ENCODE peak calls at places on chromosomes 1 and 21, in ten cellular contexts. X, O, M, K, B, L, T, Y, F and W are unnamed samples.

GRCh38 chr1:236395780-236396664 is 1.9 kb downstream of the EDARADD start:
- DNase-seq in B (peak; percentile 47), M (no peak), Y (no peak), O (peak; percentile 13), F (no peak), T (no peak), K (peak; percentile 11), X (no peak), L (peak; percentile 25), W (no peak)

GRCh38 chr1:95701450-95702173 is 467.6 kb downstream of the RWDD3 start:
- DNase-seq in F (no peak), T (peak; percentile 29), B (no peak), K (no peak), L (no peak), Y (no peak), O (no peak), X (no peak), M (no peak), W (peak; percentile 59)

GRCh38 chr21:15064576-15065380 is at the start of gene NRIP1:
- DNase-seq in T (peak; percentile 94), L (peak; percentile 90), O (peak; percentile 89), K (peak; percentile 92), X (peak; percentile 74), Y (peak; percentile 92), M (peak; percentile 85), B (peak; percentile 91), F (peak; percentile 93), W (peak; percentile 98)

GRCh38 chr21:45335761-45336534 is 48.3 kb upstream of the POFUT2 start:
- DNase-seq in B (no peak), X (no peak), M (no peak), K (no peak), Y (no peak), O (no peak), L (no peak), T (peak; percentile 38), F (no peak), W (peak; percentile 64)

GRCh38 chr1:30599721-30600120 is 123.7 kb downstream of the MATN1 start:
- DNase-seq in K (no peak), M (no peak), O (no peak), Y (no peak), B (no peak), T (no peak), F (no peak), L (no peak), X (no peak), W (no peak)

GRCh38 chr1:6414443-6414844 is 5.3 kb downstream of the HES2 start:
- DNase-seq in T (no peak), X (no peak), F (peak; percentile 58), K (peak; percentile 54), B (peak; percentile 87), L (peak; percentile 100), O (peak; percentile 39), M (peak; percentile 32), Y (peak; percentile 52), W (no peak)

GRCh38 chr1:116256875-116257823 is 115.9 kb upstream of the ATP1A1 start:
- DNase-seq in O (no peak), T (no peak), M (no peak), L (no peak), X (no peak), K (no peak), F (no peak), Y (no peak), B (no peak), W (no peak)

GRCh38 chr1:109559995-109560394 is 11.6 kb downstream of the GNAI3 start:
- DNase-seq in Y (no peak), L (no peak), X (no peak), T (no peak), B (no peak), O (no peak), F (no peak), M (no peak), K (no peak), W (no peak)

GRCh38 chr1:84442256-84442655 is 36.8 kb upstream of the RPF1 start:
- DNase-seq in X (no peak), T (no peak), O (peak; percentile 15), M (peak; percentile 90), Y (peak; percentile 89), B (peak; percentile 6), L (peak; percentile 83), F (peak; percentile 91), K (peak; percentile 28), W (no peak)

GRCh38 chr1:14894811-14895524 is 258.6 kb upstream of the TMEM51 start:
- DNase-seq in F (no peak), Y (no peak), B (peak; percentile 37), T (no peak), K (no peak), L (no peak), O (no peak), M (no peak), X (no peak), W (no peak)

GRCh38 chr1:206467915-206468314 is 2.4 kb upstream of the IKBKE start:
- DNase-seq in M (no peak), F (no peak), T (peak; percentile 93), K (peak; percentile 69), L (no peak), Y (no peak), B (no peak), X (no peak), O (no peak), W (peak; percentile 90)

GRCh38 chr1:98920441-98921110 is 84.1 kb downstream of the PLPPR5 start:
- DNase-seq in L (peak; percentile 75), K (no peak), B (no peak), X (no peak), M (peak; percentile 67), T (no peak), F (peak; percentile 76), Y (peak; percentile 41), O (no peak), W (no peak)

DNA sequence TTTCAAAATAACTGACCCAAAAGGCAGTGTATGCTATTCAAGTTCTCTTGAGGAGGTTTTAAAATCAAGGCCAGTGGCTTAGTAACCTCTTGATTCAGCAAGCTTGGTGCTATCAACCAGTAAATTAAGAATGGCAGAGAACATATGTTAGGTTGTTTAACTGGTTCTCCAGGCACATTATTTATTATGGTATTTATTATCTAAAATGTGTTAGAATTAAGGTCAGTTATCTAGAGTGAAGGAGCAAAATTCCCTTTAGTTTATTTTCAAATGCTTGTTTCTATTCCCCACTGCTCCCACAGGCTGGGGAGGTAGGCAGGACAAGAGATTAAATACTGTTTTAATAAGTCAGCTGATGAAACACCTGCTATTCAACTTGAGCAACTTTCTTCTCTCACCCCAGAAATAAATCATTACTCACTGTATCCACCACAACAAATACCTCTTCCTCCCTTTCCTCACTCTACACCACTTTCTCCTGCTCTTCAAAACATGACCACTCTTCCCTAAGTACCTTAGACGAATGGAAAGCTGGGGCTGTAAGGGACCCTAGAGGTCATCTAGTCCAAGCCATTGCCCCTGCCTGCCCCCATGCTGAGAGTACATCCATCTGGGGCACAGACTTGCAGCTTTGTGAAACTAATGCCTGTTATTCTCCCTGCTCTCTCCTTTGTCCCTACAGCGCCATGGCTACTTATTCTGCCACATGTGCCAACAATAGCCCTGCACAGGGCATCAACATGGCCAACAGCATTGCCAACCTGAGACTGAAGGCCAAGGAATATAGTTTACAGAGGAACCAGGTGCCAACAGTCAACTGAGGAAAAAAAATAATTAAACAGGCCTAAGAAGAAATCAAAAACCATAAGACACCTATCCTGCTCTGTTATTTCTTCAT is 71.7 kb downstream of the PRRX1 start:
- DNase-seq in L (no peak), B (no peak), X (no peak), O (no peak), T (no peak), F (no peak), M (no peak), Y (no peak), K (no peak), W (no peak)
- H3K4me3 ChIP-seq in L (no peak overlapping the region), B (no peak overlapping the region), X (no peak overlapping the region), O (no peak overlapping the region), T (no peak overlapping the region), F (no peak overlapping the region), M (no peak overlapping the region), Y (no peak overlapping the region), K (no peak overlapping the region), W (no peak overlapping the region)

DNA sequence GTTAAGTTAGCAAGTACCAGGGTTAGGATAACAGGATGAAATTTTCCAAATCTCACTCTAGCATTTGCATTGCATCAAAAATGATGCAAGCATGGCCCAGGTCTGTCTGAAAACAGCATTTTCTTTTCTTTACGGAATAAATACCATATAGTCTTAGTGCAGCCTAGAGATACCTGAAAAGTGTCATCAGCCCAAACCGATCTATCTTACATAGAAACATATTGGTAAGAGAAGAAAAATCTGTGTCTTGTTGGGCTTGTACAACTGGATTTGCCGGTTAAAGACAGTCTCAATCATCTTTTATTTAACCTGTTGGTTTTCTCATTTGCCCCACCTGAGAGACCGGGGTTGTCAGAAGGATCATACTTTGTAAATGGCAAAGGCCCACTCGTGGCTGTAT is 15.8 kb downstream of the ACP6 start:
- DNase-seq in M (no peak), L (no peak), X (no peak), K (no peak), O (no peak), B (no peak), Y (no peak), T (no peak), F (no peak), W (no peak)
- TF ChIP-seq CTCF in M (no peak), L (no peak), X (no peak), K (no peak), O (no peak), B (no peak), Y (no peak), T (no peak), F (no peak), W (no peak)

DNA sequence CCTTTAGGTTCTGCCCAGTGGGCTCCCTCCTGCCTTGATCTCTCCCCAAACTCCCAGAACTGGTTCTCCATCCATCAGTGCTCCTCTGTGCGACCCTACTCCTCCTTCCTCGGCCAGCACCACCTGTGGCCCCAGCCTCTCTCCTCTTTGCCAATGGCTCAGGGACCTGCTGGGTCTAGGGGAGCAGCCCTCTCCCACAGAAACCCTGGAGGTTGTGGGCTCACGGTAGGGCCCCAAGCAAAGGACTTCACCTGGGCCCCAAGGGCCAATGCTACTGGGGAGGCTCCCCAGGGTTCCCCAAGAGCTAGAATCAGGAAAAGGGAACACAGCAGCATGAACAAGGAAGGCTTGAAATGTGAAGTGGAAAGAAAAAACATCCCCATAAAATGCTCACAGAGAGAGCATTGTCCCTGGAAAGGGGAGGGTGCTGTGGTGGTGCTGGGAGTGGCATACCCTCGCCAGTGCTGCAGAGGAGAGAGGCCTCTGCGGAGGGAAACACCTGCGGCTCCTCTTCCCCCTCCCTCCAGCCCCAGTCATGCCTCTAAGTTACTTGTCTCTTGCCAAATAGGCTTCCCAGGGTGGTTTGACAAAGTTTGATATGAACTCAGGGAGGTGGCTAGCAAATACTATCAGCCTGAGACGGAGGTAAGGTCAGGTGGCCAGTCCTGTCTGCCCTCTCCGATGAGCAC is 2.5 kb downstream of the TMEM63A start:
- DNase-seq in K (no peak), L (peak; percentile 40), B (no peak), M (no peak), Y (no peak), F (no peak), T (peak; percentile 44), O (peak; percentile 76), X (no peak), W (peak; percentile 71)
- H3K4me1 ChIP-seq in K (no peaks in the 10 kb centered on the region), L (peaks cover 39% of the 10 kb centered on the region), B (peaks cover 10% of the 10 kb centered on the region), M (peaks cover 9% of the 10 kb centered on the region), Y (peaks cover 14% of the 10 kb centered on the region), F (peaks cover 15% of the 10 kb centered on the region), T (peaks cover 63% of the 10 kb centered on the region), O (peaks cover 20% of the 10 kb centered on the region), X (peaks cover 64% of the 10 kb centered on the region), W (peaks cover 68% of the 10 kb centered on the region)

DNA sequence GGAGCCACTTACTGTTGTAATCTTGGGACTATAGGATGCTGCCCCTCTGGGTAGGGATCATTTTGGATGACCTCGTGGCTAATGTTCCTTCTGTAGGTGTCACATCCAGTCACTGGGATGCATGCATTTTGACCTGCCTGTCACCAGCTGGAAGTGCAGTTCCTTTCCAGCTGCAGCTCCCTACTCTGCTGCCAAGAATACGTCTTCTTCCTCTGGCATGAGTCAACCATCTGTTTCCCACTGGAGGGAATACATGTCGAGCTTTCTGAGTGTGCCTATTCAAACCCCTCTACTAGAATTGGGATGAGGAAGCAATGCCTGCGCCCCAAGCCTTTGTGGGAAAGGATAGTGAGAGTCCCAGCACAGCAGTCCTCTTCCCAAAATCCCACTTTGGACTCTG is 415.5 kb upstream of the ADAMTS5 start:
- DNase-seq in B (no peak), L (no peak), T (no peak), M (no peak), X (no peak), F (no peak), K (no peak), O (no peak), Y (peak; percentile 52), W (no peak)
- H3K4me3 ChIP-seq in B (no peak overlapping the region), L (no peak overlapping the region), T (no peak overlapping the region), M (no peak overlapping the region), X (no peak overlapping the region), F (no peak overlapping the region), K (no peak overlapping the region), O (no peak overlapping the region), Y (no peak overlapping the region), W (no peak overlapping the region)